ENCODE peak calls at places on chromosomes 5 and 9, in six cellular contexts. G is fibroblast of lung, O is mesenchymal stem cell, A is IMR-90, P is neuronal stem cell, D is HCT116. I is an unnamed sample. For H3K36me3, the result is how much of the 10 kb centered on the place peaks cover.

GRCh38 chr9:127059648-127060365 is 62.6 kb downstream of the ANGPTL2 start:
- DNase-seq in A (no peak), P (no peak), D (no peak), O (no peak), G (no peak), I (no peak)

GRCh38 chr5:68631884-68632283 is 416.3 kb downstream of the PIK3R1 start:
- DNase-seq in P (no peak), D (no peak), G (no peak), A (no peak), O (no peak), I (no peak)

GRCh38 chr9:93726147-93726546 is 149.8 kb downstream of the PHF2 start:
- DNase-seq in O (no peak), D (no peak), G (no peak), A (no peak), P (no peak), I (no peak)

GRCh38 chr5:142896325-142897007 is 126.3 kb downstream of the ARHGAP26 start:
- DNase-seq in G (peak), P (no peak), O (no peak), A (no peak), D (no peak), I (no peak)

GRCh38 chr9:132027752-132028666 is 51.7 kb downstream of the MED27 start:
- DNase-seq in O (no peak), P (no peak), D (no peak), A (peak), G (no peak), I (no peak)

GRCh38 chr9:33445941-33446506 is 1.4 kb downstream of the AQP3 start:
- DNase-seq in O (no peak), G (no peak), P (no peak), D (no peak), A (no peak), I (no peak)

GRCh38 chr5:1915316-1915715 is 32.6 kb upstream of the IRX4 start:
- DNase-seq in O (no peak), P (no peak), G (no peak), A (no peak), D (no peak), I (no peak)

GRCh38 chr5:7047862-7048261 is 334.6 kb downstream of the TENT4A start:
- DNase-seq in D (no peak), G (no peak), O (no peak), A (no peak), P (no peak), I (no peak)

GRCh38 chr9:126327750-126328120 is 1.1 kb downstream of the MVB12B start:
- DNase-seq in P (no peak), D (no peak), O (peak), A (no peak), G (no peak), I (peak)

GRCh38 chr9:103997861-103998370 is 96.2 kb upstream of the SMC2 start:
- DNase-seq in D (no peak), G (no peak), O (no peak), P (no peak), A (no peak), I (no peak)

GRCh38 chr9:134811673-134812668 is 68.6 kb upstream of the FCN2 start:
- DNase-seq in P (peak), A (peak), G (peak), D (no peak), O (peak), I (peak)

GRCh38 chr9:6243746-6244145 is 28.1 kb downstream of the IL33 start:
- DNase-seq in A (peak), G (peak), P (no peak), D (no peak), O (no peak), I (peak)

GRCh38 chr9:130835441-130836298 is 616 bp downstream of the ABL1 start:
- DNase-seq in D (no peak), O (peak), P (no peak), A (peak), G (peak), I (peak)

GRCh38 chr5:29229461-29229860 is 1964.0 kb upstream of the CDH6 start:
- DNase-seq in P (no peak), O (no peak), G (no peak), A (no peak), D (no peak), I (no peak)

GRCh38 chr5:126594676-126595485 is at the start of gene ALDH7A1:
- DNase-seq in A (no peak), P (peak), O (peak), G (peak), D (peak), I (peak)

GRCh38 chr5:176608937-176609723 is 826 bp downstream of the GPRIN1 start:
- DNase-seq in D (no peak), P (no peak), A (no peak), O (no peak), G (no peak), I (no peak)

GRCh38 chr5:82100303-82101077 is 128.7 kb downstream of the ATG10 start:
- DNase-seq in P (no peak), A (peak), O (peak), G (peak), D (no peak), I (no peak)

GRCh38 chr5:175859422-175859821 is 12.0 kb upstream of the CPLX2 start:
- DNase-seq in P (no peak), O (no peak), D (no peak), A (no peak), G (no peak), I (no peak)

GRCh38 chr9:86246752-86247161 is 12.7 kb downstream of the C9orf153 start:
- DNase-seq in A (no peak), D (no peak), O (peak), P (no peak), G (no peak), I (no peak)

GRCh38 chr5:101306391-101307137 is 403.5 kb upstream of the ST8SIA4 start:
- DNase-seq in P (no peak), D (peak), A (no peak), G (peak), O (peak), I (no peak)

GRCh38 chr9:110015759-110016158 is 192.2 kb downstream of the C9orf152 start:
- DNase-seq in D (peak), P (no peak), G (peak), O (peak), A (peak), I (peak)

GRCh38 chr5:10288600-10289213 is 19.0 kb downstream of the CMBL start:
- DNase-seq in O (no peak), A (no peak), D (no peak), G (no peak), P (no peak), I (no peak)

GRCh38 chr9:76247426-76247825 is 146.8 kb downstream of the RFK start:
- DNase-seq in D (no peak), G (no peak), O (no peak), P (no peak), A (no peak), I (no peak)

GRCh38 chr5:135033026-135033861 is 784 bp downstream of the PITX1 start:
- DNase-seq in O (peak), P (peak), D (no peak), A (peak), G (peak), I (peak)

GRCh38 chr5:16909464-16909863 is 26.6 kb downstream of the MYO10 start:
- DNase-seq in G (peak), A (peak), O (no peak), D (no peak), P (no peak), I (no peak)

GRCh38 chr5:132496631-132497487 is 6.3 kb upstream of the IRF1 start:
- DNase-seq in A (peak), D (no peak), P (peak), O (peak), G (peak), I (peak)

GRCh38 chr5:132493241-132493640 is 2.7 kb upstream of the IRF1 start:
- DNase-seq in A (no peak), G (no peak), O (no peak), P (no peak), D (no peak), I (no peak)

GRCh38 chr5:132495672-132496630 is 5.4 kb upstream of the IRF1 start:
- DNase-seq in O (peak), P (no peak), G (peak), D (peak), A (peak), I (peak)

GRCh38 chr5:132493821-132494220 is 3.2 kb upstream of the IRF1 start:
- DNase-seq in G (no peak), P (no peak), A (no peak), D (no peak), O (no peak), I (no peak)

DNA sequence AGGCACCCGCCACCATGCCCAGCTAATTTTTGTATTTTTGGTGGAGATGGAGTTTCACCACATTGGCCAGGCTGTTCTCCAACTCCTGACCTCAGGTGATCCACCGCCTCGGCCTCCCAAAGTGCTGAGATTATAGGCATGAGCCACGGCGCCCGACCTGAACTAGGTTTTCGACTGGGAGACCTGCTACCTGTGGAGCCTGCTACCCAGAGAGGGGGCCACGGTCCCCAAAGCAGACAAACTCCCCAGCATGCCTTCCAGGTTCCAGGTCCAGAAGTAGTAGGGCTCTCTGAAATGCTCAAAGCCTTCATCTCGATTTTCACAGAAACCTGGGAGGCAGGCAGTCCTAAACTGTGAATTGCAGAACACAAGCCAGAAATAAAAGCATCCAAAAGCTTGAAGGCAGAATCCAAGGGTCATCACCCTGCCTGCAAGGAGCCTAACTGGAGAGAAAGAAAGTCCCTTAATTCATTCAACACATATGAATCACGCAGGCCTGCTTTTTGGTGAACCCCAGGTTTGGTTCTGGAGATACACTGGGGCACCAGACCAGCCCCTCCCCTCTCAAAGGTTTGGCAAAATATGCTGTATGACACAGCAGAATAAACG is 4.6 kb upstream of the IRF1 start:
- DNase-seq in D (no peak), O (no peak), P (no peak), A (no peak), G (no peak), I (no peak)
- H3K4me3 ChIP-seq in D (peak), O (no peak), P (no peak), A (peak), G (no peak), I (peak)

GRCh38 chr9:37251452-37251851 is 131.1 kb downstream of the ZCCHC7 start:
- DNase-seq in D (no peak), P (peak), G (no peak), A (no peak), O (no peak), I (no peak)
- H3K9ac ChIP-seq in D (no peak), P (no peak), G (no peak), A (no peak), O (no peak), I (no peak)

DNA sequence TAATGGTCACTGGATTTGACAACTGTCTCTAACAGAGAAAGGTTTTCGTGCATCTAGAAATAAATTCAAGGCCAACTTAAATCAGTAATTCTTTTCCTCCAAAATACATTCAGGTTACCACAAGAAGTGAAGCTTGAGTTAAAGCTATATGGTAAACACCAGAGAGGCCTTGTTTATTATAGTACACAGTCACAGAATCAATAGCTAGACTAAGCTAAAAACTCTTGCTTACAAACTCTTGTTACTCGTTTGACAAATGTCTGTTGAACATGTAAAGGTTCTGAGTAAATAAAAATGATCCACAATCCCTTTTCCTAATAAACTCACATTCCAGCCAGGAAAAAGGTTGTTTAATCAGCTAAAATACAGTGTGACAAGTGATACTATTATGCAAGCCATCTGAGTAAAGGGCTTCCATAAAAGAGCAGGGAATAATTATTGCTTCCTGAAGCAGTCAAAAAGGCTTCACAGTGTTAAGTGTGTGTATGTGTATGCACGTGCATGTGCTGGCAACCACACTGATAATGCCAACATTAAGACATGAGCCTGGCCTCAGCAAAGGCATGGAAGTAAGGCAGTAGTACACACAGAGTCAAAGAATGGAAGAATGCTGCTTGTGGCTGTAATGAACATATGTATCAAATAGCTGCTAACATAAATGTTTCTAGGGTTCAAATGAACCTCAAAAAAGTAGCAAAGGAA is 12.8 kb downstream of the PTAR1 start:
- DNase-seq in A (no peak), G (no peak), O (peak), P (no peak), D (no peak), I (no peak)
- H3K36me3 ChIP-seq in A (under half), G (under half), O (under half), P (half or more), D (under half), I (under half)

DNA sequence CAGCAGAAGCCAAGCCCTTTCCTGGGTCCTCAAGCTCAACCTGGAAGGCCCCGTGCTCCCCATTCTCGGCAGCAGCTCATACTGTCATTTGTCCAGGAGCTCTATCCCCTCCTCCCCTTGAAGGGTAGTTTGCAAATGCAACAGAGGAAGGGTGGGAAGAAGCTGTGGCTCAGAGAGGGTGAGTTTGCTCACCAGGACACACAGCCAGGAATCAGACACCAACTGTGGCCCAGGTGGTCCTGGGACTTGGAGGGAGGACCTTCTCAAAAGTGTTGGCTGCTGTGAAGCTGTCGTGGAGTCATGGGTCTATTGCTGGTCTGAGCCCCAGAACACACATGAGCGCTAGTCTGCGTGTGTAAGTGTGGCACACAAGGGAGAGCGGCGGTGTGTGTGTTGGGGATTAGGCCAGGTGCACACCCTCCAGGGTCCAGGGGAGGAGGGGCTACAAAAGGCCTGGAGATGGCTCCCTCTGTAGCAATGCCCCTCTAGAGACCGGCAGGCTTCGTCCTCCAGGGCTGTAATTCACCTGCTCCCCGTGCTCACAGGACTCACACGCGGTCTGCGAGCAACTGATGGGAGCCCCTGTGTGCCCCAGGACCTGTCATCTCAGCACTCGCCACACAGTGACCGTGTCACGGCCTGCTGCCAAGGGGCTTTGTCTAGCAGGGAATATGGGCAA is 8.2 kb upstream of the RPS14 start:
- DNase-seq in D (no peak), G (no peak), P (no peak), O (no peak), A (no peak), I (no peak)
- H3K4me3 ChIP-seq in D (no peak), G (no peak), P (no peak), O (no peak), A (no peak), I (no peak)

GRCh38 chr9:35661756-35662350 is 3.1 kb downstream of the ARHGEF39 start:
- DNase-seq in G (no peak), P (no peak), O (no peak), D (no peak), A (no peak), I (no peak)
- H3K9ac ChIP-seq in G (no peak), P (no peak), O (no peak), D (no peak), A (peak), I (peak)

GRCh38 chr9:15444141-15444540 is 21.5 kb downstream of the SNAPC3 start:
- DNase-seq in D (no peak), O (peak), G (no peak), A (no peak), P (no peak), I (no peak)
- H3K36me3 ChIP-seq in D (under half), O (half or more), G (under half), A (under half), P (half or more), I (half or more)

DNA sequence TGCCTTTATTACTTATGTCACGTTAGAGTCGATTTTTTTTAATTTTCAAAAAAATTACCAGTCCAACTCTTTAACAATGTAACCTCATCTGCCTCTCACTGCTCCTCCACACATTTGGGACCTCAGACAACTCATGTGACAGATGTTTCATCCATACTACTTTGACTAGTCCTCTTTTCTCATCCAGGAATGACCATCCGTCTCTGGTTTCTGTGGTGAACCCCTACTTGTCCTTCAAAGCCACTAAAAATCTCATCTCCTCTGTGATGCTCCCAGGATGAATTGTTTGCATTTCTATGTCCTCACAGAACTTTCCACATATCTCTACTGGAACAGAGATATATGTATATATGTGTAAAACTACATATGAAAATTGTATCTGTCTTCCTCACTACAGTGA is 149.8 kb upstream of the ZNF462 start:
- DNase-seq in D (no peak), O (no peak), A (no peak), G (no peak), P (no peak), I (no peak)
- H3K4me3 ChIP-seq in D (no peak), O (no peak), A (no peak), G (no peak), P (no peak), I (no peak)

GRCh38 chr9:123311250-123311753 is 42.9 kb upstream of the STRBP start:
- DNase-seq in D (no peak), P (no peak), A (no peak), G (no peak), O (no peak), I (no peak)
- H3K9ac ChIP-seq in D (no peak), P (no peak), A (no peak), G (no peak), O (no peak), I (no peak)

DNA sequence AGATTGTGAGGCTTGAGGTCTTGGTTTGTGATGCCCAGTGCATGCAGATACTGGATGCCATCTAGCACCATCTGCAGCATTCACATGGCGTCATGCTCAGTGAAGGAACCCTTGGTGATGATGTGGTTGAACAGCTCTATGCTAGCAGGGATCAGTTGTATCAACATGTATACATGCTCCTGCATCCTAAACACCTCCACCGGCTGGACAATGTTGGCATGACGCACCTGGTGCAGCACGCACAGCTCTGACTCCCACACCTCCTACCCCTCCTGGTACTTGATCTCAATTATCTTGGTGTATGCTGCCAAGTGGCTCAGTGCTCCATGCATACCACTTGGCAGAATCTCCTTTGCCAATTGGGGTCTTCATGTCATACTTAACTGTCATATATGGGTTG is 49.1 kb downstream of the MTREX start:
- DNase-seq in P (no peak), O (no peak), G (no peak), A (no peak), D (no peak), I (no peak)
- H3K36me3 ChIP-seq in P (half or more), O (half or more), G (under half), A (under half), D (under half), I (half or more)

DNA sequence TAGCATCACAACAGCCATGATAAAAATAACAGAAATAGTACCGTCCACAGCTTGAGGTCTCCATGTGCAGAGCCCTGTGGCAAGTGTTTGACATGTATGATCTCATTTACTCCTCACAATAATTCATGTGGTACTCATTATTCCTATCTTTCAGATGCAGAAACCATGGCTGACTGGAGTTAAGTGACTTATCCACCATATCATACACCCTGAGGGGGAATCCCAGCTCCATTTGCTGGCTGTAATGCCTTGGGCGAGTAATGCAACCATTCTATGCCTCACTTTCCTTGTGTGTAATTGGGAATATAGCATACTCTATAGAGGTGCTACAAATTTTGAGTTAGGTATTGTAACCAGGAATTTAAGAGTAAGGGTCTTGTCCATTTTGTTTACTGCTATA is 347.0 kb upstream of the CLINT1 start:
- DNase-seq in G (no peak), O (no peak), P (no peak), A (no peak), D (no peak), I (no peak)
- H3K4me3 ChIP-seq in G (no peak), O (no peak), P (no peak), A (no peak), D (no peak), I (no peak)